ENCODE peak calls at places on chromosomes 4 and X, in seven cellular contexts. One of them, this sample, is unnamed.

GRCh38 chr4:6126971-6127745 is 73.2 kb downstream of the JAKMIP1 start:
- DNase-seq in NCI-H1105: no peak
- DNase-seq in NCI-H345: no peak
- DNase-seq in activated CD4-positive, alpha-beta T cell treated with anti-CD3 and anti-CD28 coated beads for 1 hour: no peak
- DNase-seq in ELF-1: no peak
- DNase-seq in NCI-H1694 treated with DMSO at 0.1 percent for 48 hours: no peak
- DNase-seq in psoas muscle: no peak
- DNase-seq in this sample: no peak

GRCh38 chr4:105944535-105944934 is 49.3 kb downstream of the NPNT start:
- DNase-seq in psoas muscle: no peak
- DNase-seq in NCI-H1105: no peak
- DNase-seq in activated CD4-positive, alpha-beta T cell treated with anti-CD3 and anti-CD28 coated beads for 1 hour: no peak
- DNase-seq in NCI-H345: no peak
- DNase-seq in ELF-1: no peak
- DNase-seq in NCI-H1694 treated with DMSO at 0.1 percent for 48 hours: no peak
- DNase-seq in this sample: no peak

GRCh38 chr4:123743821-123744220 is 347.2 kb downstream of the SPRY1 start:
- DNase-seq in NCI-H1694 treated with DMSO at 0.1 percent for 48 hours: no peak
- DNase-seq in psoas muscle: no peak
- DNase-seq in ELF-1: no peak
- DNase-seq in NCI-H1105: no peak
- DNase-seq in activated CD4-positive, alpha-beta T cell treated with anti-CD3 and anti-CD28 coated beads for 1 hour: no peak
- DNase-seq in NCI-H345: no peak
- DNase-seq in this sample: no peak

GRCh38 chr4:124564121-124564520 is 148.4 kb downstream of the ANKRD50 start:
- DNase-seq in NCI-H1105: no peak
- DNase-seq in NCI-H345: no peak
- DNase-seq in NCI-H1694 treated with DMSO at 0.1 percent for 48 hours: no peak
- DNase-seq in ELF-1: no peak
- DNase-seq in activated CD4-positive, alpha-beta T cell treated with anti-CD3 and anti-CD28 coated beads for 1 hour: no peak
- DNase-seq in psoas muscle: no peak
- DNase-seq in this sample: no peak

GRCh38 chr4:80197132-80197573 is at the start of gene PRDM8:
- DNase-seq in NCI-H345: peak; percentile 64
- DNase-seq in NCI-H1694 treated with DMSO at 0.1 percent for 48 hours: peak; percentile 85
- DNase-seq in ELF-1: no peak
- DNase-seq in activated CD4-positive, alpha-beta T cell treated with anti-CD3 and anti-CD28 coated beads for 1 hour: peak; percentile 34
- DNase-seq in NCI-H1105: no peak
- DNase-seq in psoas muscle: no peak
- DNase-seq in this sample: no peak

GRCh38 chr4:126611900-126612299 is 1020.9 kb upstream of the INTU start:
- DNase-seq in NCI-H1694 treated with DMSO at 0.1 percent for 48 hours: no peak
- DNase-seq in activated CD4-positive, alpha-beta T cell treated with anti-CD3 and anti-CD28 coated beads for 1 hour: no peak
- DNase-seq in NCI-H345: no peak
- DNase-seq in NCI-H1105: no peak
- DNase-seq in ELF-1: no peak
- DNase-seq in psoas muscle: no peak
- DNase-seq in this sample: no peak

GRCh38 chrX:124413244-124413643 is 66.9 kb downstream of the SH2D1A start:
- DNase-seq in psoas muscle: no peak
- DNase-seq in NCI-H1694 treated with DMSO at 0.1 percent for 48 hours: no peak
- DNase-seq in NCI-H1105: no peak
- DNase-seq in NCI-H345: no peak
- DNase-seq in activated CD4-positive, alpha-beta T cell treated with anti-CD3 and anti-CD28 coated beads for 1 hour: no peak
- DNase-seq in ELF-1: no peak
- DNase-seq in this sample: no peak

GRCh38 chrX:20729421-20729820 is 462.7 kb upstream of the RPS6KA3 start:
- DNase-seq in NCI-H1694 treated with DMSO at 0.1 percent for 48 hours: no peak
- DNase-seq in ELF-1: no peak
- DNase-seq in psoas muscle: no peak
- DNase-seq in NCI-H1105: no peak
- DNase-seq in activated CD4-positive, alpha-beta T cell treated with anti-CD3 and anti-CD28 coated beads for 1 hour: no peak
- DNase-seq in NCI-H345: no peak
- DNase-seq in this sample: no peak

GRCh38 chrX:149903889-149904748 is 23.1 kb downstream of the MAGEA8 start:
- DNase-seq in activated CD4-positive, alpha-beta T cell treated with anti-CD3 and anti-CD28 coated beads for 1 hour: no peak
- DNase-seq in NCI-H345: no peak
- DNase-seq in NCI-H1105: no peak
- DNase-seq in ELF-1: peak; percentile 44
- DNase-seq in NCI-H1694 treated with DMSO at 0.1 percent for 48 hours: no peak
- DNase-seq in psoas muscle: no peak
- DNase-seq in this sample: no peak

This sample was measured in SIG-M5.